ENCODE peak calls at places on chromosomes 6 and 20, in nine cellular contexts. B, W, E, N, G, H, F, X and M are unnamed samples.

GRCh38 chr20:3910868-3911267 is 21.7 kb downstream of the PANK2 start:
- DNase-seq in B (no peak), H (no peak), X (no peak), F (no peak), G (no peak), W (no peak), E (no peak), N (no peak), M (no peak)

GRCh38 chr6:16420715-16421461 is 182.5 kb downstream of the GMPR start:
- DNase-seq in G (no peak), F (no peak), N (peak), E (peak), H (no peak), X (peak), W (no peak), B (no peak), M (no peak)

GRCh38 chr6:88251261-88251660 is 85.1 kb upstream of the CNR1 start:
- DNase-seq in H (no peak), G (no peak), E (no peak), B (no peak), N (no peak), X (no peak), F (no peak), W (no peak), M (no peak)

GRCh38 chr20:32321390-32321789 is 36.7 kb upstream of the ASXL1 start:
- DNase-seq in E (no peak), X (no peak), W (no peak), N (no peak), G (no peak), F (no peak), B (no peak), H (no peak), M (no peak)

GRCh38 chr20:36932476-36933426 is 18.8 kb downstream of the SAMHD1 start:
- DNase-seq in N (peak), H (no peak), B (no peak), F (no peak), W (no peak), E (no peak), G (no peak), X (no peak), M (no peak)

GRCh38 chr6:109023348-109023925 is 71.2 kb downstream of the SESN1 start:
- DNase-seq in G (no peak), X (no peak), W (no peak), N (no peak), F (no peak), E (no peak), H (no peak), B (no peak), M (no peak)

GRCh38 chr6:54493138-54493537 is 184.9 kb downstream of the TINAG start:
- DNase-seq in N (peak), H (no peak), F (no peak), B (peak), E (no peak), G (no peak), W (no peak), X (no peak), M (no peak)

GRCh38 chr6:80454197-80454596 is 347.7 kb downstream of the BCKDHB start:
- DNase-seq in B (no peak), F (no peak), N (peak), G (no peak), W (no peak), H (no peak), E (no peak), X (no peak), M (no peak)

GRCh38 chr6:21033575-21034026 is 499.3 kb downstream of the CDKAL1 start:
- DNase-seq in H (no peak), F (peak), G (peak), X (peak), E (peak), B (no peak), N (peak), W (peak), M (peak)

GRCh38 chr6:69791065-69791471 is 5.7 kb downstream of the LMBRD1 start:
- DNase-seq in F (peak), E (no peak), H (no peak), B (no peak), W (no peak), G (no peak), X (no peak), N (peak), M (no peak)

GRCh38 chr6:51569594-51569993 is 517.8 kb downstream of the PKHD1 start:
- DNase-seq in W (no peak), X (no peak), N (no peak), E (no peak), G (no peak), B (no peak), F (no peak), H (no peak), M (no peak)

GRCh38 chr20:9422335-9422734 is 92.1 kb upstream of the LAMP5 start:
- DNase-seq in H (no peak), N (peak), B (no peak), G (no peak), X (no peak), W (no peak), F (no peak), E (no peak), M (no peak)

GRCh38 chr6:138109042-138109997 is 2.1 kb upstream of the PERP start:
- DNase-seq in E (peak), N (peak), F (peak), W (peak), H (peak), G (peak), B (peak), X (peak), M (peak)

GRCh38 chr6:16069222-16069621 is 59.7 kb upstream of the MYLIP start:
- DNase-seq in B (no peak), E (no peak), H (no peak), X (no peak), N (no peak), W (no peak), G (no peak), F (no peak), M (no peak)

GRCh38 chr20:63540417-63541186 is 3.4 kb upstream of the PTK6 start:
- DNase-seq in H (peak), X (no peak), E (no peak), B (no peak), W (no peak), G (no peak), N (peak), F (no peak), M (no peak)

GRCh38 chr6:139762587-139763031 is 388.2 kb upstream of the CITED2 start:
- DNase-seq in H (no peak), F (no peak), W (no peak), N (peak), E (peak), B (no peak), G (no peak), X (no peak), M (no peak)

GRCh38 chr6:128567029-128567428 is 46.6 kb upstream of the PTPRK start:
- DNase-seq in X (no peak), G (no peak), H (no peak), N (no peak), F (no peak), B (no peak), E (no peak), W (no peak), M (no peak)

GRCh38 chr6:124722479-124722878 is 239.8 kb upstream of the RNF217 start:
- DNase-seq in B (no peak), G (no peak), X (no peak), F (no peak), N (no peak), H (no peak), W (no peak), E (no peak), M (no peak)

GRCh38 chr20:11691766-11692165 is 225.9 kb upstream of the BTBD3 start:
- DNase-seq in W (no peak), F (no peak), H (no peak), E (no peak), G (no peak), N (no peak), B (no peak), X (no peak), M (no peak)
- TF ChIP-seq POLR2A in W (no peak), F (no peak), H (no peak), E (no peak), G (no peak), N (no peak), B (no peak), X (no peak), M (no peak)

GRCh38 chr6:100268326-100268725 is 196.4 kb downstream of the SIM1 start:
- DNase-seq in W (no peak), N (no peak), X (no peak), F (no peak), E (no peak), H (no peak), G (no peak), B (no peak), M (no peak)
- TF ChIP-seq CTCF in W (no peak), N (no peak), X (no peak), F (no peak), E (no peak), H (no peak), G (no peak), B (no peak), M (no peak)

DNA sequence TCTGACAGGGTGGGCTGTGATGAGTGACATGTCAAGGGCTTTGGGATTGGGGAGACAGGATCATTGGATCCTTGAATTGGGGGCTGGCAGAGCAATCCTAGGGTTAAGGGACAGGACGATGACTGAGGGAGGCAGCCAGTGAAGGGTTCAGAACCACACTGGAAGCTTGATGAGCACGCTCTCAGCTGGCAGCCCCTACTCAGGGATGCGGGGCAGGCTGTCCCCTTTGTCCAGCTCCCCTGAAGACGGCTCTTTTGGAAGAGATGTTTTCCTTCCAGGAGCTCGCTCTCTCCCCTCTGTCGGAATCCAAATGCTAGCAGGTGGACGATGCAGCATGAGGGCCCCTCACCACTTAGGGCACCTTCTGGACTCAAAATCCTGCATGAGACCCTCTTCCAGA is 8.4 kb downstream of the TGM3 start:
- DNase-seq in F (no peak), G (no peak), H (no peak), W (no peak), X (no peak), N (no peak), B (no peak), E (no peak), M (peak)
- TF ChIP-seq POLR2A in F (no peak), G (no peak), H (no peak), W (no peak), X (no peak), N (no peak), B (no peak), E (no peak), M (no peak)

DNA sequence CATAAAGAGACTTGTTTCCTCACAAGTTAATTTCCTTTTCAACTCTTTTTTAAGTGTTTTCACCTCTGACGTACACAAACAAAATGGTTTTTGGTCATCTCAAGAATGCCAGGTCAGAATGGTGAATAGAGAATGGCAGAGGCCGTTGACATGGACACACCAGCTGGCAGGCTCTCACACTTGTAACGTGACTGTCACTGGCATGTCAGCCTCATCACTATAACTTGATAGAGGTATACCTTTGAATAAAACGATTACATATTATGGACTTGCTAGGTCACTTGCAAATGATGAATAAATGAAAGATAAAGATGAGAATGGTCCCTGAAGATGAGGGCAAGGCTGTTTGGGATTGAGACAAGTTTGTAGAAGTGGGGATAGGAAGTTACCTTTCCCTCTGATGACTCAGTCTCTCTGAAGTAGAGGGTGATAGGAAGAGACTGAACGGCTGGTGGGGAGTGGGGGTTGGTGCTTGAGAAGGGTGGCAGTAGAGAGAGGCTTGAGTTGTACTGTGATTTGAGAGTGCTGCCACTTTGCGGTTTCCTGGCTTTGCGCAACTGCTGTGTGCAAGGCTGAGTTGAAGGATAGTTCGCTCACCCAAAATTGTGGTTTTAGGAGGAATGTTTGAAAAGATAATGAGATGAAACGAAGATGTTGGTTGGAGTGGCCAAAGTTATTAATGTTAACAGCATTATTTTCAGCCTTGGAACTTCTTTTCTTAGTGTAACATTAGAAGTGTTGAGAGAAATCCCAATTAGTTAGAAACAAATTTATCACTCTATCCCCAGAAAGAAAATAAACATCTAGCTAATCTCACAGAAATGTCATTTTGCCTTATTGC is 30.3 kb downstream of the TBPL1 start:
- DNase-seq in W (no peak), B (no peak), E (peak), G (peak), H (no peak), N (peak), F (no peak), X (no peak), M (no peak)
- TF ChIP-seq CTCF in W (no peak), B (no peak), E (no peak), G (no peak), H (no peak), N (no peak), F (no peak), X (no peak), M (no peak)

DNA sequence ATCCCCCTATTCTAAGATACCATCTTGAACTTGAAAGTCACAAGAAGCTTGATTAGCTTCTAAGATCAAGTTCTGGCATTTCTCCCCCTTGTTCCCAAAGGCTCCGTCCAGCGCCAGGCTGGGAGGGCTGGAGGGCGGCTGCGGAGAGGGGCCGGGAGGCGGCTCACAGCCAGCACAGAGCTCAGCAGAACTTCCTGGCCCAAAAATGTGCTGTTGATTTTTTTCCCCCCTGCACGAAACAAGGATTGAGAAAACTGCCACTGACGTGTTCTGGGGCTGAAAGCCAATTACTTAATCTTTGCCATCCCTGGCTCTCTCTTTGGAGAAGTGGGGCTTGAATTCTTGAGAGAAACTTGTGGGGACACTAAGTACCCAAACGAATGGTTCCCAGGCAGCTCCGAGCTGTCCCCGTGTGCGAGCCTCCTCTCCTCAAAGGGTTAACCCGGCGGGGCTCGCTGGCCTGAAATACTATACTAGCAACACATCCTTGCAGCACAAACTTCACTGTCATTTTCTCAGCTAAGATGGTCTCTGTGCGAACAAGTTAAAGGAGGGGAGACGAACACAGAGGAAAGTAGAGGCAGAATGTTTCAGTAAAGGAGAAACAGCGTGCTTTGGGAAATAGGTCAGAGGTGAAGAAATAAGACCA is 454 bp downstream of the TRAF3IP2 start:
- DNase-seq in B (peak), W (peak), N (peak), G (peak), F (peak), X (peak), E (peak), H (peak), M (peak)
- TF ChIP-seq POLR2A in B (no peak), W (peak), N (no peak), G (no peak), F (no peak), X (peak), E (peak), H (no peak), M (peak)

GRCh38 chr6:12608016-12608860 is 108.3 kb upstream of the PHACTR1 start:
- DNase-seq in G (no peak), F (no peak), X (no peak), H (no peak), B (no peak), N (peak), E (no peak), W (no peak), M (no peak)

GRCh38 chr6:12606616-12607015 is 110.0 kb upstream of the PHACTR1 start:
- DNase-seq in X (no peak), E (no peak), H (no peak), B (no peak), F (no peak), W (no peak), G (no peak), N (no peak), M (no peak)

GRCh38 chr6:12602951-12603710 is 113.4 kb upstream of the PHACTR1 start:
- DNase-seq in F (peak), W (no peak), N (peak), B (peak), H (peak), G (peak), E (peak), X (peak), M (no peak)

GRCh38 chr6:12603711-12604049 is 112.9 kb upstream of the PHACTR1 start:
- DNase-seq in N (no peak), F (no peak), G (no peak), E (no peak), H (no peak), B (no peak), X (no peak), W (no peak), M (no peak)

DNA sequence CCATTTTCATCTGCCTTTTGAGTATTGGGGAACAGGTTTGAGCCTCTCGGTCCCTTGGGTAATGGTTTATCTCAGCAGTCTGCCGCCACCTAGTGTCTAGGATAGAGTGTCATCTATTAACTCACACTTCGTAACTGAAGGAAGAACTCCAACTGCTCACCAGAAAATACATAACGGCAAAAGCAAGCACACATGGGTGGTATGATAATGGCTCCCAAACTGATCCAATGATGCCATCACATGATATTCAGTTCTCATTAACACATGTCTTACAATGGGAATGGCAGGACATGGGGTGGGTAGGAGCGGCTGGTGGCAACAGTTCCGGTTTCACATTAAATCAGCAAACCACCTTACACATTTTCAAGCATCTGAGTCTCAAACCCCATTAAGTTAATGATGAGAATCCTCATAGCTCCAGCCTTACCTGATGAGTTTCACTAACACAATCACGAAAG is 110.7 kb upstream of the PHACTR1 start:
- DNase-seq in B (peak), F (peak), G (peak), H (peak), E (peak), N (peak), X (peak), W (no peak), M (no peak)
- TF ChIP-seq CTCF in B (peak), F (peak), G (peak), H (peak), E (peak), N (peak), X (peak), W (peak), M (peak)

DNA sequence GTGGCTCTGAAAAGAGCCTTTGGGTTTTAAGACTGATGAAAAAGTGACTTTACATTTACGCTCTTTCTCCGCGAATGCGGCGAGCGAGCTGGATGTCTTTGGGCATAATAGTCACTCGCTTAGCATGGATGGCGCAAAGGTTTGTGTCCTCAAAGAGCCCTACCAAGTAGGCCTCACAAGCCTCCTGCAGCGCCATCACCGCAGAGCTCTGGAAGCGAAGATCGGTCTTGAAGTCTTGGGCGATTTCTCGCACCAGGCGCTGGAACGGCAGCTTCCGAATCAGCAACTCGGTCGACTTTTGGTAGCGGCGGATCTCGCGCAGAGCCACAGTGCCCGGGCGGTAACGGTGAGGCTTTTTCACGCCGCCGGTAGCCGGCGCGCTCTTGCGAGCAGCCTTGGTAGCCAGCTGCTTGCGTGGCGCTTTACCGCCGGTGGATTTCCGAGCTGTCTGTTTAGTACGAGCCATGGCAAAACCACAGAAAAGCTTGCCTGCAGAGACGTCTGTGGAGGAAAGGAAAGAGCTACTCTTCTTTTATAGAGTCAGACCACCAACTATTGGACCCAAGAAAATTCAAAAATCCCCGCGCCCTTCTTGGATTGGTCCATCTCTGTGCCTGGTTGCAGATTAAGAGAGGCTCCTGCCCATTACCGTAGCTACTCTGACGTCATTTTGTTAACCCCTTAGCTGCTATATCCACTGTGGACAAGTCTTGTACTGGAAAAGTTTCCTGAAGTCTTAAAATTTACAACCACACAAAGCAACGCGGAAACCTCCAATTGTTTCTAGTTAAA is 55.4 kb upstream of the HFE start:
- DNase-seq in E (peak), H (peak), X (peak), G (peak), W (peak), B (peak), N (peak), F (peak), M (no peak)
- TF ChIP-seq POLR2A in E (peak), H (no peak), X (peak), G (no peak), W (no peak), B (peak), N (peak), F (peak), M (no peak)

DNA sequence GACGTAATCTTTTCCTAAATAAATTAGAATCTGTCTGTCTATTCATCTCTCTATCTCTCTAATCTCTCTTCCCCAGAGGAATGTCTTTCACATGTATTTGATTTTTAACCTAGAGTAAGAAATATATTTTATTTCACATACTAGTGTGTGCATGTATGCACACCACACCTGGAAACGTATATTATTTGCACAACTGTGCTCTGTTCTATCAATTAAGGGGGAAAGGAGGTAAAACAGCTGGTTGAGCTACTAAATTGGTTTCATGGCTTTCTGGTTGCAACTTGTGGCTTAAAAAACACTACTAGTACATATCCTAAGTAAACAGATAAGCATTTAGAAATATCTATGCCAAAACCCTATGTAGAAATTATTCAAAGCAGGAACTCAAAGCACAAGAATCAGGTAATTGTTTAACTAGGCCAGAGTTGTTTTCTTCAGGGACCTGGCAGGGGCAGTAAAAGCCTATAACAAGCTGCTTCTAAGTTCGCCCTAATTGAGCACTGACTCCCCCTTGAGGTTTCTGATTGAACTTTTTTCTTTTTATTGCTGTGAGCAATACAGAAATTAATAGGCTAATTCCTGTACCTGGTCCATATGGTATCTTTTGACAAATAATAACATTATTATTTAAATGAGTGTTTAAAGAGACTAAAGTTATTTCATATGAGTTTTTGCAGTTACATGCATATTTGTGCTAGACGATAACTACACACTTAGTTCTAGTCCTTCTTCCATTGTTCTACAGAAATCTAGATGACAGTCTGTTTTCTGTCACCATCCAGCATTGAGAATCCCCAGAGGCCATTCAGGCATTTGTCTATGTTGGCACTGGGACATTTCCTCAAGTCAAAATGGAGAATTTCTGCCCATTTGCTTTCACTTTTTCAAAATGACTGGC is 88.6 kb downstream of the MCHR2 start:
- DNase-seq in B (peak), E (peak), F (peak), H (no peak), G (no peak), X (no peak), W (no peak), N (peak), M (no peak)
- TF ChIP-seq CTCF in B (peak), E (peak), F (peak), H (peak), G (peak), X (peak), W (no peak), N (peak), M (no peak)